ENCODE peak calls at places on chromosomes 6 and 20, in four cellular contexts. Z, I, E and Y are unnamed samples.

GRCh38 chr6:27624672-27625262 is 151.9 kb upstream of the ZNF184 start:
- DNase-seq in Z (no peak), I (no peak), E (no peak), Y (no peak)

GRCh38 chr6:6783736-6784135 is 195.2 kb downstream of the LY86 start:
- DNase-seq in Z (no peak), I (no peak), E (no peak), Y (no peak)

GRCh38 chr6:157236040-157236725 is 87.1 kb downstream of the TMEM242 start:
- DNase-seq in Z (no peak), I (no peak), E (no peak), Y (peak)

GRCh38 chr6:45657243-45657642 is 279.5 kb upstream of the SUPT3H start:
- DNase-seq in Z (no peak), I (no peak), E (no peak), Y (no peak)

GRCh38 chr20:59985864-59986263 is 27.6 kb downstream of the CDH26 start:
- DNase-seq in Z (no peak), I (peak), E (no peak), Y (no peak)

GRCh38 chr6:139483082-139483481 is 108.6 kb upstream of the CITED2 start:
- DNase-seq in Z (no peak), I (no peak), E (no peak), Y (peak)

GRCh38 chr6:24719125-24719931 is at the start of gene C6orf62:
- DNase-seq in Z (no peak), I (peak), E (peak), Y (no peak)

GRCh38 chr6:33589723-33590530 is 9.9 kb upstream of the BAK1 start:
- DNase-seq in Z (peak), I (peak), E (peak), Y (no peak)

GRCh38 chr6:84524636-84525035 is 239.8 kb downstream of the TBX18 start:
- DNase-seq in Z (no peak), I (no peak), E (no peak), Y (no peak)

GRCh38 chr20:50401587-50402343 is 108.4 kb upstream of the PTPN1 start:
- DNase-seq in Z (no peak), I (no peak), E (no peak), Y (no peak)

GRCh38 chr6:63759605-63760004 is 124.0 kb downstream of the PHF3 start:
- DNase-seq in Z (no peak), I (no peak), E (no peak), Y (no peak)

GRCh38 chr20:46558511-46558959 is 8.1 kb upstream of the OCSTAMP start:
- DNase-seq in Z (peak), I (no peak), E (no peak), Y (no peak)

GRCh38 chr6:67766061-67766460 is 869.0 kb upstream of the ADGRB3 start:
- DNase-seq in Z (no peak), I (no peak), E (no peak), Y (no peak)

GRCh38 chr6:3663081-3663480 is 88.4 kb downstream of the PXDC1 start:
- DNase-seq in Z (no peak), I (no peak), E (no peak), Y (no peak)

GRCh38 chr6:158031445-158032353 is 50.0 kb downstream of the SYNJ2 start:
- DNase-seq in Z (no peak), I (peak), E (no peak), Y (no peak)

GRCh38 chr6:75135447-75135846 is 70.4 kb downstream of the COL12A1 start:
- DNase-seq in Z (no peak), I (no peak), E (no peak), Y (no peak)

GRCh38 chr6:64683682-64684081 is 1023.3 kb downstream of the EYS start:
- DNase-seq in Z (peak), I (peak), E (no peak), Y (no peak)

GRCh38 chr6:89007209-89008001 is 44.0 kb upstream of the RNGTT start:
- DNase-seq in Z (no peak), I (no peak), E (no peak), Y (no peak)

GRCh38 chr20:24610341-24611115 is 141.1 kb downstream of the SYNDIG1 start:
- DNase-seq in Z (no peak), I (no peak), E (no peak), Y (no peak)

GRCh38 chr20:64064145-64064698 is 1.2 kb downstream of the TCEA2 start:
- DNase-seq in Z (no peak), I (no peak), E (no peak), Y (no peak)

GRCh38 chr6:13511913-13512717 is 24.7 kb upstream of the GFOD1 start:
- DNase-seq in Z (no peak), I (no peak), E (no peak), Y (peak)

GRCh38 chr20:51607170-51607569 is 64.7 kb upstream of the NFATC2 start:
- DNase-seq in Z (no peak), I (no peak), E (no peak), Y (no peak)

DNA sequence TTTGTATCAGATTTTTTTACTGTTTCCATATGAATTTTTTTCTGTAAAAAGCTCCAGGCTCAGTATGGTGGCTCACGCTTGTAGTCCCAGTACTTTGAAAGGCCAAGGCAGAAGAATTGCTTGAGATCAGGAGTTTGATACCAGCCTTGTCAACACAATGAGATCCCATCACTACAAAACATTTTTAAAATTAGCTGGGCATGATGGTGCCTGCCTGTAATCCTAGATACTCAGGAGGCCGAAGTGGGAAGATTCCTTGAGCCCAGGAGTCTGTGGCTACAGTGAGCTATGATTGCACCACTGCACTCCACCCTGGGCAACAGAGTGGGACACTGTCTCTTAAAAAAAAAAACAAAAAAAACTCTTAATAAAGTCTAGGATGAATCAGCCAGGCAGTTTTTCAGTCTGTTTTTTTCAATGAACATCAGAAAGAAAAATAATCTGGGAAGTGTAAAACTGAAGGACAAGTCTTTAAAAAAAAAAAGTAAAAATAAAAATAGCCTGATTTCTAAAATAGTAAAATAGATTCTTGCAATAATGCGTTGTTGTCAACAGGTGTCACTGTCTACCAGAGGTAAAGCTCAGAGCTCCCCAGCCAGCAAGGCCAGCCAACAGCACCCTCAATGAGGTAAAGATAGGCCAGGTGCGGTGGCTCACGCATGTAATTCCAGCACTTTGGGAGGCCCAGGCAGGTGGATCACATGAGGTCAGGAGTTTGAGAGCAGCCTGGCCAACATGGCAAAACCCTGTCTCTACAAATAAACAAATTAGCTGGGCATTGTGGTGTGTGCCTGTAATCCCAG is 9.3 kb upstream of the ATG5 start:
- DNase-seq in Z (peak), I (peak), E (no peak), Y (peak)
- TF ChIP-seq ATF2 in Z (no peak), I (no peak), E (no peak), Y (no peak)

GRCh38 chr20:37905969-37906613 is 3.2 kb downstream of the VSTM2L start:
- DNase-seq in Z (no peak), I (no peak), E (no peak), Y (no peak)

GRCh38 chr20:37911262-37911661 is 8.3 kb downstream of the VSTM2L start:
- DNase-seq in Z (no peak), I (no peak), E (no peak), Y (no peak)

GRCh38 chr20:37904845-37905244 is 1.9 kb downstream of the VSTM2L start:
- DNase-seq in Z (no peak), I (no peak), E (no peak), Y (no peak)

GRCh38 chr20:37907330-37907676 is 4.4 kb downstream of the VSTM2L start:
- DNase-seq in Z (no peak), I (no peak), E (no peak), Y (no peak)

GRCh38 chr20:37907677-37908397 is 4.9 kb downstream of the VSTM2L start:
- DNase-seq in Z (no peak), I (no peak), E (no peak), Y (no peak)
- TF ChIP-seq GABPA in Z (no peak), I (no peak), E (no peak), Y (no peak)

DNA sequence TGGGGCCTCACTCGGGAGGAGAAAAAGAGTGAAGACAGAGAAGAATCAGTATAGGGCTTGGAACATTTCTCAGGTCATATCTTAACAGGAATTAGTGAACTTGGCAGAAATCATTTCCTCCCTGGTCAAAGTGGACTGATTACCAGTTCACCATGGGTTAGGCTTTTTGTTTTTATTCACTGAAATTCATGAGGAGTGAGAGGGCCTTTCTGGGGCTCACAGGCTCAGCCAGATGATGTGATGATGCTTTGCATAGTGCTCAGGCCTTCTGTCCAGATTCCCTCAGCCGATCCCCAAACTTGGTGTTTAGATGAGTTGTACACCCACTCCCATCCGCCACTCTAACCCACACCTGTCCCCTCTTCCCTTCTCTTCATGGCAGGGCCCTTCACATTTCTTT is 32.5 kb downstream of the SRSF3 start:
- DNase-seq in Z (no peak), I (no peak), E (no peak), Y (no peak)
- TF ChIP-seq ATF2 in Z (no peak), I (no peak), E (no peak), Y (no peak)

GRCh38 chr6:135128268-135128914 is 52.7 kb upstream of the MYB start:
- DNase-seq in Z (no peak), I (no peak), E (no peak), Y (no peak)
- TF ChIP-seq GABPA in Z (no peak), I (no peak), E (no peak), Y (no peak)

DNA sequence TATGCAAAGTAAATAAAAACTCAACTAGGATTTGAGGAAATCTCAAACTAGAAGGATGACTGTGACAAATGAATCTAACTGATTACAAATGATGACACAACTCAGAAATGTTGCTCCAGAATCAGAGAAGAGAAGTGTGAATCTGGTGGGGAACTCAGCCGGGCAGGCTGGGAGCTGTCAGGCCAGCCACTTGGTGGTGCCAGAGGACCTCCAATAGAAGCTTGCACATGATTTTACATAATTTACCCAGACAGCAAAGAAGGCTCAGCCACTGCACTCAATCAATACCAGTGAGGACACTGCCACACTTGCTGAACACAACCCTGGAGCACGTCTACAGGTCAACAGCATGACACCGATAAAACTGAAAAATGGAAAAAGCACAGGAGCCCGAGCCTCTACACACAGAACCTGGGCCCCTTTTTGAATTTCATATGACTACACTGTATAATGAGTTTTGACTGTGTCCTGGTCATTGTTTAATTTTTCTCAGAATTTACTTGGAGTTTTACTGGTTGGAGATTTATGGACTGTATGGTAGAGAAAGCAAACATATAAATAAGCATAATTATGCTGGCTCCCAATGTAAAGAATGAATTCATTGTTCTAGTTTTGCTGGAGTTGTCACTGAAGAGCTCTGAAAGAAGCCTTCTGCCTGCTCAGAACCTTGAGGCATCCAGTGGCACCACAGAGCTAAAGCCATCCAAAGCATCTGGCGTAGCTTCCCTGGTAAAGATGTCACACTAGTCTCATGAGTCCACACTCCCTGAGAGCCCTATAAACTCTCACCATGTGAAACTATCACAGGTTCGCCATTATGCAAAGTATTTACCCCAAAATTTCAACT is 296.5 kb downstream of the THBS2 start:
- DNase-seq in Z (peak), I (peak), E (no peak), Y (peak)
- TF ChIP-seq ATF2 in Z (no peak), I (no peak), E (no peak), Y (no peak)